ENCODE peak calls at places on chromosomes 13 and 19, in nine cellular contexts. J, P, N, B, X, R, S, Y and G are unnamed samples.

GRCh38 chr13:62337109-62337880 is 921.6 kb upstream of the PCDH20 start:
- DNase-seq in R (no peak), J (no peak), N (no peak), P (no peak), S (no peak), X (no peak), Y (no peak), B (no peak), G (no peak)

GRCh38 chr19:7179917-7180306 is 110.4 kb downstream of the ZNF557 start:
- DNase-seq in R (no peak), S (no peak), J (no peak), P (no peak), B (no peak), N (no peak), Y (no peak), X (no peak), G (no peak)

GRCh38 chr13:113906566-113906965 is 42.7 kb upstream of the GAS6 start:
- DNase-seq in S (no peak), X (no peak), B (no peak), J (no peak), Y (peak), N (no peak), P (no peak), R (peak), G (no peak)

GRCh38 chr19:39768334-39768733 is 10.3 kb upstream of the LEUTX start:
- DNase-seq in Y (peak), N (no peak), R (no peak), B (no peak), S (no peak), X (no peak), P (no peak), J (no peak), G (no peak)

GRCh38 chr13:31955745-31956144 is 75.8 kb upstream of the FRY start:
- DNase-seq in P (no peak), Y (no peak), S (no peak), X (no peak), R (no peak), J (no peak), B (no peak), N (no peak), G (no peak)

GRCh38 chr19:48190288-48191284 is 20.1 kb downstream of the ZSWIM9 start:
- DNase-seq in B (no peak), Y (peak), S (peak), R (peak), X (peak), N (no peak), J (no peak), P (no peak), G (no peak)

GRCh38 chr13:106922384-106922783 is 354.4 kb upstream of the ARGLU1 start:
- DNase-seq in B (no peak), S (no peak), P (no peak), N (no peak), R (no peak), J (no peak), Y (no peak), X (no peak), G (no peak)

GRCh38 chr13:113664751-113665581 is 2.1 kb upstream of the GRK1 start:
- DNase-seq in X (peak), S (no peak), P (no peak), Y (peak), R (peak), J (no peak), N (peak), B (no peak), G (peak)

GRCh38 chr13:33787051-33787591 is 30.8 kb upstream of the RFC3 start:
- DNase-seq in R (no peak), J (no peak), S (no peak), N (no peak), X (no peak), P (peak), B (no peak), Y (no peak), G (no peak)

GRCh38 chr13:106496072-106496997 is 39.1 kb downstream of the EFNB2 start:
- DNase-seq in P (no peak), B (no peak), R (no peak), X (no peak), S (no peak), Y (no peak), N (no peak), J (no peak), G (no peak)

GRCh38 chr13:46134961-46135522 is 30.2 kb upstream of the CPB2 start:
- DNase-seq in X (no peak), P (no peak), N (no peak), S (no peak), B (no peak), Y (peak), J (no peak), R (peak), G (no peak)

GRCh38 chr19:7126132-7126531 is 56.6 kb downstream of the ZNF557 start:
- DNase-seq in J (no peak), R (no peak), P (no peak), N (no peak), B (no peak), S (no peak), Y (no peak), X (no peak), G (peak)

GRCh38 chr19:31167695-31168094 is 181.5 kb downstream of the TSHZ3 start:
- DNase-seq in N (no peak), B (no peak), J (no peak), X (no peak), P (no peak), R (no peak), S (no peak), Y (no peak), G (no peak)

GRCh38 chr19:51788936-51789795 is 5.8 kb upstream of the FPR3 start:
- DNase-seq in Y (no peak), B (no peak), N (no peak), R (no peak), J (no peak), S (no peak), X (no peak), P (no peak), G (no peak)

GRCh38 chr13:62300021-62300420 is 884.4 kb upstream of the PCDH20 start:
- DNase-seq in P (no peak), R (no peak), N (no peak), B (no peak), Y (no peak), S (no peak), J (no peak), X (no peak), G (no peak)

GRCh38 chr19:32642771-32643170 is 32.2 kb downstream of the ANKRD27 start:
- DNase-seq in Y (no peak), S (no peak), N (no peak), R (no peak), X (peak), P (no peak), B (no peak), J (no peak), G (no peak)

GRCh38 chr19:53311044-53311443 is 22.5 kb upstream of the ZNF845 start:
- DNase-seq in Y (no peak), N (no peak), R (no peak), B (no peak), J (no peak), P (no peak), X (no peak), S (no peak), G (no peak)

GRCh38 chr13:109180905-109181425 is 551.6 kb downstream of the MYO16 start:
- DNase-seq in N (no peak), P (no peak), Y (no peak), S (no peak), X (no peak), J (no peak), R (no peak), B (no peak), G (no peak)

GRCh38 chr19:16070366-16070990 is 5.8 kb upstream of the TPM4 start:
- DNase-seq in B (peak), S (peak), N (no peak), R (peak), P (no peak), J (no peak), Y (peak), X (peak), G (peak)

GRCh38 chr13:67224148-67224846 is 5.8 kb downstream of the PCDH9 start:
- DNase-seq in J (peak), B (peak), N (peak), S (peak), R (peak), Y (peak), P (no peak), X (peak), G (peak)

GRCh38 chr19:4067396-4068057 is 828 bp upstream of the ZBTB7A start:
- DNase-seq in J (peak), X (no peak), B (no peak), Y (peak), S (peak), R (no peak), P (no peak), N (no peak), G (peak)

GRCh38 chr13:49810825-49811526 is 18.5 kb upstream of the KPNA3 start:
- DNase-seq in X (no peak), S (no peak), N (no peak), Y (no peak), R (no peak), B (no peak), P (no peak), J (no peak), G (no peak)

GRCh38 chr19:41994994-41995958 is 1.2 kb upstream of the ATP1A3 start:
- DNase-seq in X (no peak), J (no peak), P (peak), B (no peak), Y (no peak), N (no peak), S (no peak), R (no peak), G (no peak)

GRCh38 chr19:49161987-49162386 is 4.4 kb downstream of the TRPM4 start:
- DNase-seq in B (no peak), J (no peak), N (no peak), R (no peak), S (no peak), P (no peak), Y (no peak), X (no peak), G (no peak)

GRCh38 chr19:370641-371330 is 26.2 kb upstream of the MIER2 start:
- DNase-seq in P (no peak), N (no peak), Y (no peak), J (no peak), X (no peak), S (no peak), B (no peak), R (no peak), G (no peak)
- TF ChIP-seq POLR2A in P (no peak), N (no peak), Y (no peak), J (no peak), X (no peak), S (no peak), B (no peak), R (no peak), G (no peak)

GRCh38 chr19:406121-406711 is 2.7 kb downstream of the C2CD4C start:
- DNase-seq in P (no peak), N (no peak), J (no peak), Y (peak), X (no peak), R (no peak), B (no peak), S (no peak), G (peak)
- TF ChIP-seq EP300 in P (no peak), N (no peak), J (no peak), Y (no peak), X (no peak), R (no peak), B (no peak), S (no peak), G (no peak)

GRCh38 chr13:30616927-30617314 is 799 bp upstream of the USPL1 start:
- DNase-seq in N (peak), J (no peak), S (peak), B (peak), R (peak), X (peak), Y (peak), P (peak), G (peak)
- TF ChIP-seq POLR2A in N (peak), J (no peak), S (peak), B (peak), R (peak), X (no peak), Y (peak), P (peak), G (peak)

GRCh38 chr13:51502206-51502651 is 49.4 kb upstream of the INTS6 start:
- DNase-seq in Y (no peak), R (no peak), B (no peak), S (no peak), X (no peak), P (peak), N (no peak), J (no peak), G (no peak)
- TF ChIP-seq EP300 in Y (no peak), R (no peak), B (no peak), S (no peak), X (no peak), P (peak), N (no peak), J (no peak), G (no peak)

GRCh38 chr13:39144941-39145533 is 106.8 kb downstream of the NHLRC3 start:
- DNase-seq in Y (peak), R (peak), X (peak), S (peak), N (peak), B (peak), J (peak), P (no peak), G (peak)
- TF ChIP-seq POLR2A in Y (no peak), R (no peak), X (no peak), S (no peak), N (no peak), B (no peak), J (no peak), P (no peak), G (no peak)

DNA sequence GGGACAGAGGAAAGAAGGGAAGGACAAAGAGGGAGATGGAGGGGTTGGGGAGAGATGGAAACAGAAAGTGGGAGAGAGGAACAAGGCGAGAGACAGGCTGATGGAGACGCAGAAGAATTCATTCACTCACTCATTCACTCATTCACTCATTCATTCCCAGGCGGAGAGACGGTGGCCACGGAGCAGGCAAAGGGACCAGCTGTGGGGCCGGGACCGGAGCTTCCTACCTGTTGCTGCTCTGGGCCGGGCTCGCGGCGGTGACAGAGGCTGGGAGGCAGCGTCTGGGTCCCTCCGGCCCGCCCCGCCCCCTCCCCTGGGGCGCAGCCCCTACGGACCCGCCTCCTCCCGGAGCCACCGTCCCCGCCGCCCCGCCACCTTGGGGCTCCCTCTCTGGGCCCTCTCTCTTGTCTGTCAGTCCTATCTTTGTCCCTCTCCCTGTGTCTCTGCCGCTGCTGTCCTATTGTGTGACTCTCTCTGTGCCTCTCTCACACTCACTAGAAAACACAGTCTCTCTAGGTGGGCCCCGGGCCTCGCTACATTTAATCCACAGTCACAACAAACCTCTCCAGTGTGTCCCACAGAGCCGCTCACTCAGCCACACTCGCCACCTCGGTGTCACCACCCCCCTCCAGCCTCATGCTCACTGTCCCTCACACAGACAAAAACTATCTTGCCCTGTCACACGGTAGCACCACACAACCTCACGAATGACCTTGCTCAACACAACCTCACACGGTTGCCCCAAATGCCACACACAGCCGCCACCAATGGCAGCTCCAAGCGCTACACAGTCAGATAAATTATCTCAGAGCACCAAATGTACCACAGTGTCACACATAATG is at the start of gene GNG8:
- DNase-seq in X (no peak), N (no peak), J (no peak), B (no peak), R (no peak), Y (no peak), P (no peak), S (peak), G (no peak)
- TF ChIP-seq EP300 in X (no peak), N (no peak), J (no peak), B (no peak), R (no peak), Y (no peak), P (no peak), S (no peak), G (no peak)

GRCh38 chr13:110234532-110234931 is 72.4 kb downstream of the COL4A1 start:
- DNase-seq in J (no peak), X (no peak), Y (no peak), B (no peak), P (no peak), R (no peak), S (no peak), N (no peak), G (no peak)
- TF ChIP-seq POLR2A in J (no peak), X (no peak), Y (no peak), B (no peak), P (no peak), R (no peak), S (no peak), N (no peak), G (no peak)

GRCh38 chr19:12778020-12778904 is 2.9 kb upstream of the HOOK2 start:
- DNase-seq in R (peak), N (no peak), J (peak), X (peak), P (no peak), S (no peak), Y (peak), B (no peak), G (peak)
- TF ChIP-seq EP300 in R (no peak), N (peak), J (no peak), X (no peak), P (no peak), S (no peak), Y (peak), B (no peak), G (no peak)

GRCh38 chr19:12945479-12946091 is at the start of gene RAD23A:
- DNase-seq in X (peak), P (peak), R (peak), S (peak), N (peak), J (peak), Y (peak), B (peak), G (peak)
- TF ChIP-seq POLR2A in X (peak), P (peak), R (peak), S (peak), N (peak), J (peak), Y (peak), B (peak), G (peak)

GRCh38 chr13:24134772-24135171 is 25.7 kb upstream of the SPATA13 start:
- DNase-seq in Y (no peak), N (no peak), R (no peak), X (no peak), J (no peak), P (no peak), B (no peak), S (no peak), G (no peak)

GRCh38 chr13:24131749-24132148 is 28.8 kb upstream of the SPATA13 start:
- DNase-seq in B (no peak), Y (no peak), R (no peak), X (no peak), N (no peak), P (no peak), S (no peak), J (no peak), G (no peak)

GRCh38 chr13:24138911-24139310 is 21.6 kb upstream of the SPATA13 start:
- DNase-seq in N (no peak), S (no peak), B (no peak), J (no peak), R (no peak), X (no peak), Y (no peak), P (no peak), G (no peak)

GRCh38 chr13:24133396-24133795 is 27.1 kb upstream of the SPATA13 start:
- DNase-seq in R (no peak), N (no peak), B (no peak), P (no peak), X (no peak), S (no peak), Y (no peak), J (no peak), G (no peak)

GRCh38 chr13:24135674-24136300 is 24.7 kb upstream of the SPATA13 start:
- DNase-seq in P (no peak), R (no peak), X (no peak), B (no peak), S (no peak), J (no peak), Y (no peak), N (no peak), G (no peak)
- TF ChIP-seq EP300 in P (no peak), R (no peak), X (no peak), B (no peak), S (no peak), J (no peak), Y (no peak), N (no peak), G (no peak)